ENCODE peak calls at places on chromosomes 12 and 14, in five cellular contexts. Y, E, K, A and S are unnamed samples.

GRCh38 chr14:90175631-90176030 is 80.7 kb upstream of the PSMC1 start:
- ATAC-seq in Y (no peak), K (no peak), A (no peak), E (no peak), S (no peak)

GRCh38 chr14:64688801-64689200 is 15.4 kb upstream of the PLEKHG3 start:
- ATAC-seq in E (no peak), K (no peak), A (no peak), Y (peak), S (no peak)

GRCh38 chr12:50542448-50542847 is 37.7 kb downstream of the DIP2B start:
- ATAC-seq in Y (peak), K (peak), A (no peak), E (peak), S (no peak)

GRCh38 chr14:76391981-76392690 is 16.2 kb downstream of the ESRRB start:
- ATAC-seq in E (no peak), K (no peak), A (no peak), Y (no peak), S (no peak)

GRCh38 chr14:75295491-75296338 is 17.1 kb downstream of the FOS start:
- ATAC-seq in E (peak), A (peak), K (peak), Y (peak), S (peak)

GRCh38 chr12:63782466-63782865 is 2.8 kb downstream of the RXYLT1 start:
- ATAC-seq in Y (no peak), A (no peak), E (no peak), K (no peak), S (no peak)

GRCh38 chr12:123726244-123726643 is 14.1 kb downstream of the ATP6V0A2 start:
- ATAC-seq in E (no peak), Y (no peak), A (no peak), K (no peak), S (no peak)

GRCh38 chr12:46609281-46609623 is 216.5 kb downstream of the SLC38A4 start:
- ATAC-seq in E (no peak), A (no peak), Y (peak), K (peak), S (no peak)

GRCh38 chr12:66072135-66072534 is 58.4 kb downstream of the LLPH start:
- ATAC-seq in Y (no peak), K (no peak), A (no peak), E (no peak), S (no peak)

GRCh38 chr12:90174198-90174510 is 465.5 kb upstream of the ATP2B1 start:
- ATAC-seq in Y (no peak), A (no peak), K (no peak), E (no peak), S (no peak)

GRCh38 chr12:64681200-64682052 is 71.1 kb downstream of the RASSF3 start:
- ATAC-seq in Y (no peak), K (no peak), E (no peak), A (no peak), S (no peak)

GRCh38 chr14:35826952-35827416 is 846 bp downstream of the BRMS1L start:
- ATAC-seq in E (no peak), Y (no peak), K (no peak), A (no peak), S (no peak)

GRCh38 chr14:92693998-92694780 is 54.2 kb downstream of the LGMN start:
- ATAC-seq in K (no peak), Y (no peak), A (no peak), E (no peak), S (no peak)

GRCh38 chr12:29901585-29901984 is 117.8 kb upstream of the TMTC1 start:
- ATAC-seq in A (no peak), E (no peak), K (no peak), Y (no peak), S (no peak)

GRCh38 chr12:57603758-57604453 is 718 bp upstream of the DTX3 start:
- ATAC-seq in Y (peak), E (peak), K (no peak), A (no peak), S (peak)

GRCh38 chr12:25583545-25583944 is 30.5 kb upstream of the LMNTD1 start:
- ATAC-seq in K (no peak), E (peak), A (no peak), Y (no peak), S (no peak)

GRCh38 chr14:88202296-88202695 is 120.8 kb downstream of the KCNK10 start:
- ATAC-seq in E (no peak), K (no peak), A (no peak), Y (peak), S (no peak)

GRCh38 chr12:52004042-52004648 is 2.6 kb upstream of the TAMALIN start:
- ATAC-seq in A (no peak), E (peak), Y (peak), K (no peak), S (peak)

GRCh38 chr14:70988452-70988851 is 81.2 kb downstream of the PCNX1 start:
- ATAC-seq in Y (peak), E (peak), A (no peak), K (peak), S (no peak)

GRCh38 chr14:51430600-51430999 is 190.6 kb downstream of the TMX1 start:
- ATAC-seq in A (no peak), Y (no peak), K (no peak), E (no peak), S (no peak)

GRCh38 chr14:93978735-93979134 is 2.4 kb upstream of the ASB2 start:
- ATAC-seq in K (no peak), A (no peak), E (no peak), Y (no peak), S (no peak)

GRCh38 chr14:24673534-24674203 is 39.7 kb upstream of the GZMB start:
- ATAC-seq in A (no peak), K (peak), Y (peak), E (peak), S (no peak)

GRCh38 chr12:96237035-96237434 is 42.9 kb downstream of the ELK3 start:
- ATAC-seq in Y (no peak), K (no peak), E (no peak), A (no peak), S (no peak)

GRCh38 chr14:68160269-68160668 is 340.7 kb downstream of the RAD51B start:
- ATAC-seq in Y (no peak), E (no peak), K (no peak), A (no peak), S (no peak)

GRCh38 chr12:15688202-15688736 is 100.9 kb downstream of the EPS8 start:
- ATAC-seq in E (peak), K (peak), Y (peak), A (no peak), S (peak)

GRCh38 chr12:15689751-15690191 is 99.4 kb downstream of the EPS8 start:
- ATAC-seq in Y (peak), E (peak), A (no peak), K (no peak), S (no peak)

GRCh38 chr12:15687583-15687982 is 101.6 kb downstream of the EPS8 start:
- ATAC-seq in Y (no peak), A (no peak), E (no peak), K (no peak), S (no peak)

GRCh38 chr12:15690320-15690719 is 98.9 kb downstream of the EPS8 start:
- ATAC-seq in K (no peak), E (no peak), Y (no peak), A (no peak), S (no peak)

GRCh38 chr12:15688838-15689237 is 100.3 kb downstream of the EPS8 start:
- ATAC-seq in Y (no peak), E (peak), K (no peak), A (no peak), S (peak)
- H3K4me3 ChIP-seq in Y (no peak), E (no peak), K (no peak), A (no peak), S (peak)

DNA sequence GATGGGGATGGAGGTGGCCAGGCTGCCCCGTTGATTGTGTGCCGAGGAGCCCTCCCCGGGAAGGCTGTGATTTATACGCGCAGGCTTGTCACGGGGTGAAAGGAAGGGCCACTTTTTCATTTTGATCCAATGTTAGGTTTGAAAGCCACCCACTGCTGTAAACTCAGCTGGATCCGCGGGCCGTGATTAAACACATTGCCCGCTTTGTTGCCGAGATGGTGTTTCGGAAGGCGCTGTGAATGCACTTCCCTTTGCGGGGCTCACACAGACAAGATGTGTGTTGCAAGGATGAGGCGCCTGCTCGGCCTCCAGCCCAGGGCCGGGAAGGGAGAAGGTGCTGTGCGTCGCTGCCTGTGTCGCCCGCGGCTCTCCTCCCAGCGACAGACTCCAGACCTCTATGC is 98.9 kb downstream of the TMEM132C start:
- ATAC-seq in E (no peak), Y (no peak), A (no peak), K (no peak), S (peak)
- H3K4me3 ChIP-seq in E (peak), Y (no peak), A (no peak), K (no peak), S (peak)

GRCh38 chr12:75820848-75821578 is 210.6 kb downstream of the PHLDA1 start:
- ATAC-seq in E (peak), K (no peak), A (peak), Y (peak), S (peak)

GRCh38 chr12:75825686-75826085 is 205.9 kb downstream of the PHLDA1 start:
- ATAC-seq in Y (peak), A (no peak), K (no peak), E (no peak), S (no peak)

GRCh38 chr12:75819512-75819911 is 212.1 kb downstream of the PHLDA1 start:
- ATAC-seq in Y (no peak), K (no peak), E (no peak), A (no peak), S (no peak)

GRCh38 chr12:75827061-75827460 is 204.5 kb downstream of the PHLDA1 start:
- ATAC-seq in E (no peak), A (no peak), Y (no peak), K (no peak), S (no peak)

GRCh38 chr12:75823475-75823874 is 208.1 kb downstream of the PHLDA1 start:
- ATAC-seq in Y (no peak), A (no peak), K (no peak), E (no peak), S (no peak)
- H3K4me3 ChIP-seq in Y (no peak), A (no peak), K (no peak), E (no peak), S (no peak)

DNA sequence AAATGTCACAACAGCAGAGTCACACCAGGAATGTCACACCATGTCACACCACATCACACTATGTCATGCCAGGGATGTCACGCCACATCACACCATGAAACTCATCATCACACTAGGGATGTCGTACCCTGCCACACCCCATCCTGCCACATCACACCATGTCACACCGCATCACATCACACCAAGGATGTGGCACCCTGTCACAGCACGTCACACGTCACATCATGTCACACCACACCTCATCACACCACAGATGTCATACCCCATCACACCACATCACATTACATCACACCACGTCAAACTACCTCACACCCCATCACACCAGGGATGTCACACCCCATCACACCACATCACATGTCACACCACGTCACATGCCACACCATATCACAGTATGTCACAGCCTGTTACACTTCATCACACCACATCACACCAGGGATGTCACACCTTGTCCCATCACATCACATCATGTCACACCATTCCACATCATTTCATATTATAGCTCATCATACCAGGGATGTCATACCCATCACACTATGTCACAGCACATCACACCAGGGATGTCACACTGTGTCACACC is 90.9 kb downstream of the TMEM121 start:
- ATAC-seq in K (peak), E (no peak), Y (no peak), A (peak), S (no peak)
- H3K4me3 ChIP-seq in K (no peak), E (no peak), Y (no peak), A (no peak), S (no peak)

DNA sequence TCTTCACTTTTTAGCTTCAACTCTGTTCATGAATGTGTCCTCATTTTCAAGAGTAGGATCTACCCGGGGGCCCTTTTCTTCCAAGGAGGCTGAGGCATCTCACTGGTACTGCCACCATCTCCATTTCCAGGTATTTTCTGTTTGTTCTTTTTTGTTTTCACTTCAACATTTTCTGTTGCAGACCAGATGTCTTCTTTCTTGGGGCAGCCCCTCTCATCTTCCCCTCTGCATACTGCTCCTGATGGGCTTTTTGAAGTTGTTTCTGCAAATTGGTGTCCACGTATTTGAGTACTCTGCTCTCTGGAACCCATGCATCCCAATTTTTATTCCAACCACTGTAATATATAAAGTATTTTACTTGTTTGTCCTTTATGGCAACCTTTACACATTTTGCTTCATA is 66.5 kb downstream of the LRP6 start:
- ATAC-seq in E (no peak), Y (no peak), K (no peak), A (no peak), S (no peak)
- H3K4me3 ChIP-seq in E (no peak), Y (no peak), K (no peak), A (no peak), S (no peak)

GRCh38 chr14:21539154-21539940 is 13.2 kb upstream of the SALL2 start:
- ATAC-seq in K (no peak), E (no peak), A (no peak), Y (no peak), S (no peak)

GRCh38 chr14:21537088-21537424 is 10.9 kb upstream of the SALL2 start:
- ATAC-seq in Y (no peak), K (no peak), E (no peak), A (no peak), S (no peak)

GRCh38 chr14:21534576-21534975 is 8.4 kb upstream of the SALL2 start:
- ATAC-seq in K (peak), E (no peak), Y (no peak), A (no peak), S (no peak)

GRCh38 chr14:21536395-21537087 is 10.4 kb upstream of the SALL2 start:
- ATAC-seq in K (no peak), A (peak), Y (no peak), E (peak), S (no peak)

GRCh38 chr14:21535545-21536394 is 9.6 kb upstream of the SALL2 start:
- ATAC-seq in Y (no peak), A (no peak), K (no peak), E (peak), S (no peak)
- H3K4me3 ChIP-seq in Y (no peak), A (no peak), K (no peak), E (peak), S (peak)